ENCODE peak calls at places on chromosomes 2 and 18, in nine cellular contexts. K is adrenal gland; S is GM23338; D is left lung; Z is CD8-positive, alpha-beta memory T cell; B is iPS DF 6.9; W is mucosa of descending colon; F is neural progenitor cell; U is NT2/D1. V is an unnamed sample.

GRCh38 chr2:141767051-141767450 is 363.8 kb downstream of the LRP1B start:
- DNase-seq in K (no peak), S (no peak), D (no peak), Z (no peak), B (no peak), W (no peak), F (no peak), U (no peak), V (no peak)

GRCh38 chr2:231272961-231273360 is 74.5 kb downstream of the ARMC9 start:
- DNase-seq in K (no peak), S (no peak), D (no peak), Z (no peak), B (no peak), W (no peak), F (no peak), U (no peak), V (no peak)

GRCh38 chr2:236164983-236165301 is 3.2 kb downstream of the GBX2 start:
- DNase-seq in K (no peak), S (no peak), D (no peak), Z (no peak), B (no peak), W (no peak), F (no peak), U (no peak), V (no peak)

GRCh38 chr18:79937103-79937860 is 14.2 kb downstream of the SLC66A2 start:
- DNase-seq in K (no peak), S (no peak), D (peak; percentile 17), Z (no peak), B (no peak), W (peak; percentile 29), F (no peak), U (no peak), V (no peak)

GRCh38 chr2:151808258-151809072 is 19.8 kb downstream of the ARL5A start:
- DNase-seq in K (no peak), S (peak; percentile 29), D (no peak), Z (peak; percentile 31), B (no peak), W (no peak), F (peak; percentile 14), U (no peak), V (no peak)

GRCh38 chr2:205800804-205801203 is 118.5 kb downstream of the NRP2 start:
- DNase-seq in K (no peak), S (no peak), D (peak; percentile 77), Z (no peak), B (no peak), W (peak; percentile 47), F (no peak), U (no peak), V (no peak)

GRCh38 chr2:179818546-179818945 is 42.9 kb downstream of the ZNF385B start:
- DNase-seq in K (peak; percentile 39), S (no peak), D (no peak), Z (no peak), B (no peak), W (no peak), F (no peak), U (no peak), V (no peak)

GRCh38 chr2:29317801-29318485 is 202.7 kb downstream of the CLIP4 start:
- DNase-seq in K (no peak), S (no peak), D (no peak), Z (no peak), B (no peak), W (no peak), F (no peak), U (no peak), V (no peak)

GRCh38 chr18:50401888-50402287 is 27.0 kb downstream of the SKA1 start:
- DNase-seq in K (peak; percentile 96), S (peak; percentile 77), D (peak; percentile 49), Z (no peak), B (no peak), W (peak; percentile 80), F (peak; percentile 34), U (no peak), V (no peak)

GRCh38 chr2:133605031-133605773 is 36.9 kb upstream of the NCKAP5 start:
- DNase-seq in K (no peak), S (no peak), D (no peak), Z (no peak), B (no peak), W (no peak), F (peak; percentile 53), U (no peak), V (no peak)

GRCh38 chr18:31683106-31683505 is 1.3 kb downstream of the B4GALT6 start:
- DNase-seq in K (no peak), S (no peak), D (no peak), Z (no peak), B (no peak), W (no peak), F (peak; percentile 5), U (no peak), V (no peak)

GRCh38 chr2:158378926-158379325 is 77.6 kb downstream of the CCDC148 start:
- DNase-seq in K (no peak), S (no peak), D (no peak), Z (no peak), B (no peak), W (no peak), F (no peak), U (no peak), V (no peak)

GRCh38 chr2:33051586-33052385 is 105.0 kb downstream of the LTBP1 start:
- DNase-seq in K (no peak), S (no peak), D (no peak), Z (no peak), B (no peak), W (no peak), F (no peak), U (no peak), V (no peak)

GRCh38 chr18:76765649-76766048 is 56.7 kb upstream of the ZNF236 start:
- DNase-seq in K (no peak), S (no peak), D (no peak), Z (no peak), B (no peak), W (no peak), F (no peak), U (no peak), V (no peak)

GRCh38 chr2:73050011-73050617 is 21.4 kb downstream of the SFXN5 start:
- DNase-seq in K (no peak), S (peak; percentile 68), D (no peak), Z (no peak), B (no peak), W (no peak), F (peak; percentile 89), U (peak; percentile 73), V (no peak)

GRCh38 chr2:86286518-86286917 is 50.9 kb downstream of the REEP1 start:
- DNase-seq in K (no peak), S (no peak), D (no peak), Z (no peak), B (no peak), W (no peak), F (no peak), U (no peak), V (no peak)

GRCh38 chr2:134462791-134463725 is 209.2 kb downstream of the MGAT5 start:
- DNase-seq in K (no peak), S (no peak), D (no peak), Z (no peak), B (no peak), W (no peak), F (no peak), U (no peak), V (no peak)

GRCh38 chr2:45069711-45070664 is 60.7 kb upstream of the SIX2 start:
- DNase-seq in K (no peak), S (peak; percentile 31), D (no peak), Z (no peak), B (no peak), W (no peak), F (peak; percentile 37), U (no peak), V (no peak)

GRCh38 chr2:10406016-10406415 is 42.1 kb downstream of the ODC1 start:
- DNase-seq in K (no peak), S (no peak), D (no peak), Z (no peak), B (no peak), W (no peak), F (no peak), U (no peak), V (no peak)

GRCh38 chr2:196718796-196719564 is 79.5 kb downstream of the CCDC150 start:
- DNase-seq in K (peak; percentile 21), S (peak; percentile 44), D (no peak), Z (no peak), B (no peak), W (no peak), F (peak; percentile 53), U (peak; percentile 2), V (no peak)

GRCh38 chr18:54787616-54788015 is 40.7 kb upstream of the RAB27B start:
- DNase-seq in K (no peak), S (no peak), D (no peak), Z (no peak), B (no peak), W (no peak), F (no peak), U (no peak), V (no peak)

GRCh38 chr18:76524900-76525698 is 30.1 kb upstream of the ZNF516 start:
- DNase-seq in K (no peak), S (peak; percentile 65), D (no peak), Z (peak; percentile 14), B (no peak), W (no peak), F (peak; percentile 71), U (no peak), V (no peak)

GRCh38 chr2:69572640-69573039 is 70.9 kb downstream of the AAK1 start:
- DNase-seq in K (no peak), S (no peak), D (peak; percentile 59), Z (no peak), B (no peak), W (no peak), F (no peak), U (no peak), V (peak; percentile 0)

GRCh38 chr18:9209230-9209629 is 72.6 kb downstream of the ANKRD12 start:
- DNase-seq in K (no peak), S (no peak), D (no peak), Z (no peak), B (no peak), W (no peak), F (no peak), U (no peak), V (no peak)
- H3K36me3 ChIP-seq in K (no peaks in the 10 kb centered on the region), S (no peaks in the 10 kb centered on the region), D (no peaks in the 10 kb centered on the region), Z (peaks cover 26% of the 10 kb centered on the region), B (no peaks in the 10 kb centered on the region), W (no peaks in the 10 kb centered on the region), F (peaks cover 26% of the 10 kb centered on the region), U (peaks cover 12% of the 10 kb centered on the region), V (peaks cover 15% of the 10 kb centered on the region)

GRCh38 chr2:165469417-165469816 is at the start of gene CSRNP3:
- DNase-seq in K (peak; percentile 76), S (peak; percentile 95), D (peak; percentile 68), Z (no peak), B (peak; percentile 61), W (peak; percentile 40), F (peak; percentile 89), U (peak; percentile 3), V (no peak)
- H3K4me3 ChIP-seq in K (peak within 1 kb of the TSS; percentile 28), S (peak within 1 kb of the TSS; percentile 52), D (peak within 1 kb of the TSS; percentile 41), Z (no peak within 1 kb of the TSS), B (peak within 1 kb of the TSS; percentile 40), W (no peak within 1 kb of the TSS), F (peak within 1 kb of the TSS; percentile 78), U (no peak within 1 kb of the TSS), V (no peak within 1 kb of the TSS)

GRCh38 chr2:62302763-62303435 is 107.0 kb downstream of the B3GNT2 start:
- DNase-seq in K (no peak), S (no peak), D (no peak), Z (no peak), B (no peak), W (no peak), F (no peak), U (no peak), V (no peak)
- H3K4me1 ChIP-seq in K (peaks cover 34% of the 10 kb centered on the region), S (peaks cover 23% of the 10 kb centered on the region), D (no peaks in the 10 kb centered on the region), Z (peaks cover 66% of the 10 kb centered on the region), B (peaks cover 4% of the 10 kb centered on the region), W (peaks cover 31% of the 10 kb centered on the region), F (peaks cover 36% of the 10 kb centered on the region), U (peaks cover 9% of the 10 kb centered on the region), V (peaks cover 74% of the 10 kb centered on the region)

GRCh38 chr2:232789067-232789466 is 12.7 kb upstream of the KCNJ13 start:
- DNase-seq in K (no peak), S (no peak), D (no peak), Z (no peak), B (no peak), W (no peak), F (no peak), U (no peak), V (no peak)
- H3K36me3 ChIP-seq in K (no peaks in the 10 kb centered on the region), S (peaks cover 25% of the 10 kb centered on the region), D (peaks cover 6% of the 10 kb centered on the region), Z (peaks cover 39% of the 10 kb centered on the region), B (peaks cover 12% of the 10 kb centered on the region), W (peaks cover 5% of the 10 kb centered on the region), F (peaks cover 8% of the 10 kb centered on the region), U (peaks cover 84% of the 10 kb centered on the region), V (peaks cover 34% of the 10 kb centered on the region)